ENCODE peak calls at places on chromosomes 6 and 20, in five cellular contexts. E is brain microvascular endothelial cell, H is IMR-90, X is ovary, Z is GM23338. P is an unnamed sample. For H3K36me3, the result is how much of the 10 kb centered on the place peaks cover.

GRCh38 chr20:31593221-31594001 is 11.7 kb upstream of the ID1 start:
- DNase-seq in E (no peak), H (peak), X (no peak), Z (no peak), P (peak)

GRCh38 chr6:87483929-87484328 is 11.2 kb downstream of the SLC35A1 start:
- DNase-seq in E (peak), H (peak), X (no peak), Z (peak), P (peak)

GRCh38 chr6:113997106-113997505 is 26.2 kb upstream of the HDAC2 start:
- DNase-seq in E (peak), H (peak), X (no peak), Z (no peak), P (no peak)

GRCh38 chr6:170270984-170271593 is 19.8 kb downstream of the DLL1 start:
- DNase-seq in E (no peak), H (no peak), X (no peak), Z (no peak), P (no peak)

GRCh38 chr6:154457881-154458284 is 52.6 kb downstream of the CNKSR3 start:
- DNase-seq in E (no peak), H (no peak), X (no peak), Z (no peak), P (no peak)

GRCh38 chr6:4670295-4670694 is 105.9 kb upstream of the CDYL start:
- DNase-seq in E (no peak), H (no peak), X (no peak), Z (no peak), P (no peak)

GRCh38 chr6:157304840-157305675 is 18.3 kb downstream of the TMEM242 start:
- DNase-seq in E (peak), H (peak), X (no peak), Z (no peak), P (no peak)

GRCh38 chr20:31708839-31709534 is 13.7 kb downstream of the BCL2L1 start:
- DNase-seq in E (no peak), H (no peak), X (no peak), Z (peak), P (no peak)

GRCh38 chr6:49462071-49462470 is 982 bp downstream of the MMUT start:
- DNase-seq in E (no peak), H (peak), X (no peak), Z (no peak), P (no peak)

GRCh38 chr20:46994341-46994740 is 99.7 kb downstream of the EYA2 start:
- DNase-seq in E (no peak), H (no peak), X (no peak), Z (no peak), P (no peak)

GRCh38 chr6:18412073-18412472 is 24.9 kb downstream of the RNF144B start:
- DNase-seq in E (no peak), H (no peak), X (no peak), Z (no peak), P (no peak)

GRCh38 chr6:156699017-156699421 is 78.2 kb upstream of the ARID1B start:
- DNase-seq in E (peak), H (peak), X (no peak), Z (no peak), P (peak)

GRCh38 chr6:33725891-33726673 is 14.6 kb upstream of the UQCC2 start:
- DNase-seq in E (no peak), H (no peak), X (no peak), Z (no peak), P (no peak)

DNA sequence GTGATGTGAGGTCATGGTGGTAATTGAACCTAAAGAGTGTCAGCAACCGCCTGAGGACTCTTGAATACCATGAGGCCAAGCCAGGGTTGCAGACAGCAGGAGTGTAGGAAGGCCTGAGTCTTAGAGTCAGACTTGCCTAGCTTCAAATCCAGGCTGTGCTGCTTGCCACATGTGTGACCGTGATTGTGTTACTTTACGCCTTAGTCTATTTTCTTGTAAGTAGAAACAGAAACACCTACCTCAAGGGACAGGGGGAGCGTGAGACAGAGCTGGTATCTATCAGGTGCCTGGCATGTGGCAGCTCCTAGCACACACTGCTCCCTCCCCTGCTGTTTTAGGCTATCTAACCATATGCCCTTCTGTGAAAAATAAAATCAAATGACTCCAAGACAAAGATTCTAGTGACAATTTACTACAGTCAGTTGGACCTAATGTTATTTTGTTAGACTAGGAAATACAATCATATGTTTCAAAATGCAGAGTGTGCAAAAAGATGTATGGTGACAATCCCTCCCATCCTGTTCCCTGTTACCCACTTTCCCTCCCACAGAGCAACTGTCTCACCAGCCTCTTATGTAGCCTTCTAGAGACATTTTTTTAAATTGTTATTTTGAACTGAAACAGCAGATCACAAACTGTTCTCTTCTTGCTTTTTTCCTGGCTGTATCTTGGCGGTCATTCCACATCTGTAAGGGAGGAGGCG is 21.7 kb downstream of the TAF8 start:
- DNase-seq in E (no peak), H (no peak), X (no peak), Z (no peak), P (no peak)
- H3K36me3 ChIP-seq in E (under half), H (under half), X (under half), Z (under half), P (under half)

DNA sequence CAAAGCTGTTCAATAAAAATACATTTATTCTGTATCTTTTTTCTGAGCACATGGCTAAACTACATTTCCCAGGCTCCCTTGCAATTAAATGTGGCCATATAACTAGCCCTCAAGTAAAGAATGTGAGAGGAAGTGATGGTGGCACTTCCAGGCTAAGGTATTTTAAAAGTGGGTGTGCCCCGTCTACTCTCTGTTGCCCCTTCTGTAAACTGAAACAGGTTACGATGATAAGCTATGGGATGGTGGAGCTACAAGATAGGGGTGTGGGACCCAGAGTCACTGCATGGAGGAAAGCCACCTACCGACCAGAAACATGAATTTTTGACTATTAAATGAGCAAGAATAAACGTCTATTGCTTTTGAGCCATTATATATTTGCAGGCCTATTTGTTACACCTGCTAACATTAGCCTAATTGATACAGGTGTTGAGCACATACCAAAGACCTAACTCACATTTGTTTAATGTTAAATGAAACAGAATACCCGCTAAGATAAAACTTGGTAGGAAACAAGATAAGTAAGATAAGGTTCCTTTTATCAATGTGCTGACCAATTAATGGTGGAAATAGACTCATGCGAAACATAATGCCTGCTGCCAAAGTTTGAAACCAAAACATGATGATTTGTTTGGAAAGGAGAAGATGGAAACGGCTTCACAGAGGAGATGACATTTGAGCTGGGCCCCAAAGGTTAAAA is 3.0 kb downstream of the FYN start:
- DNase-seq in E (no peak), H (no peak), X (no peak), Z (peak), P (no peak)
- H3K4me3 ChIP-seq in E (no peak), H (no peak), X (no peak), Z (peak), P (no peak)

GRCh38 chr6:79045966-79046365 is 32.1 kb downstream of the PHIP start:
- DNase-seq in E (no peak), H (no peak), X (no peak), Z (no peak), P (no peak)

GRCh38 chr6:79042799-79043126 is 35.3 kb downstream of the PHIP start:
- DNase-seq in E (no peak), H (no peak), X (no peak), Z (no peak), P (no peak)

GRCh38 chr6:79047072-79047471 is 31.0 kb downstream of the PHIP start:
- DNase-seq in E (no peak), H (no peak), X (no peak), Z (peak), P (no peak)

DNA sequence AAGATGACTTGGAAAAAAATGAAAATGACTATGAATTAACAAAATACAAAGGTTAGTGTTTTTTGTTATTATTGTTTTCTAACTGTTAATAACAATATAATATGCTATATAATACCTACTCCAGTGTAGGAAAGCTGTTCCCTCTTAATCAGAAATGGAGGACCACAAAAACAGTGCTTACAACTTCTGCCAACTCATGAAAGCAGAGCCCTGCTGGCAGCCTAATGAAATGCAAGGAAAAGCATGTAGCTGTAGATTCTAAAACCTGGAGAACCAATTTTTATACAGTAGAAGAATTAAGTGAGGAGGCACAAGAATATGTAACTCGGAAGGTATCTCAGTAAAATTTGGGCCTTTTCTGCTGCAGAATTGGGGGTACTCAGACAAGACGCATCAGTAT is 29.4 kb downstream of the PHIP start:
- DNase-seq in E (peak), H (peak), X (no peak), Z (peak), P (peak)
- H3K36me3 ChIP-seq in E (under half), H (under half), X (under half), Z (under half), P (half or more)

DNA sequence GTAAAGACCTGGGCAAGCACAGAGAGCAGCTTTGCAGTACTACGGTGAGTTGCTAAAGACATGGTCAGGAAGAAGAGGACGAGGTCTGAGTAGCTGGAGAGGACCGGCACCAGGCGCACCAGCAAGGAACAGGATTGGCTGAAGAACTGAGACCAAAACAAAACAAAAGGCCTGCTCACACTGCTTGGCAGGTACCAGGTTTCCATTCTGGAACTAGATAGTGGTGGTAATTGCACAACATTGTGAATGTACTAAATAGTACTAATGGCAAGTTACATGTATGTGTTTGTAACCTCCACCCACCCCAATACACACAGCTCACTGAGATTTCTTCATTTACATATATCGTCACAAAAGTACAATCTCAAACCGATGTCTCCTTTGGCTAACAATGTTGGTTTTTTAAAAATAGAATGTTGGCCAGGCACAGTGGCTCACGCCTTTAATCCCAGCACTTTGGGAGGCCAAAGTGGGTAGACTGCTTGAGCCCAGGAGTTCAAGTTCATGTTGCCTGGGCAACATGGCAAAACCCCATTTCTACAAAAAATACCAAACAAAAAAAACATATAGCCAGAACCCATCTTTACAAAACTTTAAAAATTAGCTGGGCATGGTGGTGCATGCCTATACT is 32.5 kb upstream of the LYRM2 start:
- DNase-seq in E (no peak), H (no peak), X (no peak), Z (no peak), P (no peak)
- H3K4me3 ChIP-seq in E (no peak), H (no peak), X (no peak), Z (no peak), P (no peak)

GRCh38 chr20:1154734-1155133 is 30.0 kb downstream of the TMEM74B start:
- DNase-seq in E (no peak), H (no peak), X (no peak), Z (no peak), P (no peak)
- H3K36me3 ChIP-seq in E (under half), H (under half), X (under half), Z (under half), P (under half)

P was measured in MG63.